ENCODE peak calls at places on chromosome 15, in five cellular contexts. K is cardiac muscle cell, O is Peyer's patch, T is astrocyte of the cerebellum, M is WERI-Rb-1. D is an unnamed sample.

GRCh38 chr15:67241132-67241855 is 13.2 kb downstream of the AAGAB start:
- DNase-seq in T (no peak), K (no peak), O (no peak), M (no peak), D (no peak)

GRCh38 chr15:88918738-88919137 is 5.6 kb upstream of the MFGE8 start:
- DNase-seq in O (no peak), M (no peak), K (no peak), T (peak), D (peak)

GRCh38 chr15:60695713-60696522 is 217.0 kb upstream of the ICE2 start:
- DNase-seq in O (no peak), K (no peak), T (no peak), M (no peak), D (no peak)

GRCh38 chr15:88509321-88509720 is 37.2 kb downstream of the DET1 start:
- DNase-seq in T (no peak), K (no peak), O (no peak), M (no peak), D (no peak)

GRCh38 chr15:75350601-75351331 is 3.9 kb downstream of the NEIL1 start:
- DNase-seq in O (no peak), K (no peak), M (no peak), T (no peak), D (no peak)

GRCh38 chr15:39358441-39359041 is 222.3 kb upstream of the THBS1 start:
- DNase-seq in T (no peak), O (no peak), M (no peak), K (peak), D (no peak)

GRCh38 chr15:36403351-36403750 is 176.1 kb upstream of the CDIN1 start:
- DNase-seq in O (no peak), K (no peak), M (peak), T (no peak), D (no peak)

GRCh38 chr15:78991476-78991875 is 46.6 kb upstream of the CTSH start:
- DNase-seq in T (no peak), K (no peak), M (no peak), O (peak), D (no peak)

GRCh38 chr15:45943255-45943654 is 308.4 kb downstream of the SQOR start:
- DNase-seq in M (no peak), O (no peak), T (no peak), K (no peak), D (no peak)

GRCh38 chr15:38300395-38300794 is 47.8 kb downstream of the SPRED1 start:
- DNase-seq in M (no peak), K (no peak), O (no peak), T (no peak), D (peak)

GRCh38 chr15:68285243-68285980 is 7.9 kb downstream of the FEM1B start:
- DNase-seq in K (no peak), O (no peak), M (no peak), T (no peak), D (no peak)

GRCh38 chr15:33460166-33460805 is 149.5 kb downstream of the RYR3 start:
- DNase-seq in K (peak), T (no peak), M (no peak), O (no peak), D (no peak)

GRCh38 chr15:66459818-66460615 is 37.5 kb downstream of the SNAPC5 start:
- DNase-seq in T (no peak), K (no peak), M (no peak), O (no peak), D (no peak)

GRCh38 chr15:31197497-31198414 is 96.2 kb upstream of the TRPM1 start:
- DNase-seq in M (peak), K (peak), O (peak), T (no peak), D (no peak)

GRCh38 chr15:93001881-93002280 is 87.1 kb downstream of the RGMA start:
- DNase-seq in K (no peak), M (no peak), T (no peak), O (no peak), D (no peak)

GRCh38 chr15:29920515-29920914 is 98.2 kb upstream of the TJP1 start:
- DNase-seq in M (no peak), K (no peak), O (peak), T (no peak), D (no peak)

GRCh38 chr15:48266029-48266428 is 59.9 kb downstream of the SLC12A1 start:
- DNase-seq in K (no peak), T (no peak), M (peak), O (no peak), D (no peak)

GRCh38 chr15:56869573-56869972 is 48.9 kb upstream of the TCF12 start:
- DNase-seq in K (peak), O (peak), T (no peak), M (peak), D (no peak)

GRCh38 chr15:48306639-48307038 is 24.6 kb upstream of the DUT start:
- DNase-seq in O (no peak), K (no peak), T (no peak), M (no peak), D (no peak)

GRCh38 chr15:48541659-48542334 is 103.7 kb downstream of the FBN1 start:
- DNase-seq in K (no peak), M (no peak), O (no peak), T (peak), D (no peak)

GRCh38 chr15:77983708-77984445 is 93.6 kb downstream of the TBC1D2B start:
- DNase-seq in T (no peak), M (peak), O (no peak), K (no peak), D (no peak)

GRCh38 chr15:88542342-88542733 is 4.1 kb downstream of the DET1 start:
- DNase-seq in O (no peak), M (no peak), K (peak), T (no peak), D (no peak)

GRCh38 chr15:58203537-58203936 is 65.4 kb downstream of the AQP9 start:
- DNase-seq in T (peak), M (no peak), K (no peak), O (no peak), D (peak)

GRCh38 chr15:93467327-93467726 is 378.3 kb upstream of the RGMA start:
- DNase-seq in M (peak), K (no peak), O (no peak), T (no peak), D (no peak)

GRCh38 chr15:91529534-91529933 is 324.0 kb upstream of the SLCO3A1 start:
- DNase-seq in O (no peak), T (no peak), K (no peak), M (no peak), D (no peak)

GRCh38 chr15:67690936-67691335 is 134.4 kb upstream of the SKOR1 start:
- DNase-seq in K (no peak), M (no peak), O (no peak), T (peak), D (peak)

GRCh38 chr15:95948371-95948770 is 382.1 kb upstream of the NR2F2 start:
- DNase-seq in K (peak), T (no peak), M (no peak), O (no peak), D (no peak)

GRCh38 chr15:100043069-100043641 is 298.6 kb downstream of the ADAMTS17 start:
- DNase-seq in T (peak), O (no peak), M (no peak), K (no peak), D (no peak)

GRCh38 chr15:68340711-68341671 is 63.4 kb downstream of the FEM1B start:
- DNase-seq in T (no peak), O (no peak), M (no peak), K (peak), D (no peak)

GRCh38 chr15:36579792-36580431 is 486 bp downstream of the CDIN1 start:
- DNase-seq in M (no peak), O (no peak), K (no peak), T (no peak), D (no peak)

GRCh38 chr15:55282284-55282833 is 7.3 kb downstream of the RAB27A start:
- DNase-seq in O (no peak), M (no peak), K (no peak), T (peak), D (no peak)

GRCh38 chr15:50109086-50109987 is 9.7 kb downstream of the ATP8B4 start:
- DNase-seq in T (peak), O (no peak), K (no peak), M (no peak), D (peak)

GRCh38 chr15:48358229-48358641 is 27.0 kb downstream of the DUT start:
- DNase-seq in O (no peak), M (no peak), T (peak), K (peak), D (no peak)

GRCh38 chr15:52493968-52494367 is 34.7 kb downstream of the MYO5A start:
- DNase-seq in T (no peak), M (no peak), K (no peak), O (no peak), D (no peak)

GRCh38 chr15:66800584-66801235 is 98.7 kb downstream of the SMAD6 start:
- DNase-seq in M (no peak), O (no peak), T (no peak), K (no peak), D (no peak)

GRCh38 chr15:82570721-82571519 is 30.7 kb upstream of the RPS17 start:
- DNase-seq in O (no peak), T (no peak), K (no peak), M (peak), D (no peak)

GRCh38 chr15:76904461-76905012 is 603 bp downstream of the SCAPER start:
- DNase-seq in M (peak), K (peak), T (no peak), O (no peak), D (no peak)

GRCh38 chr15:76903251-76903681 is 1.9 kb downstream of the SCAPER start:
- DNase-seq in T (no peak), M (peak), O (no peak), K (peak), D (no peak)

GRCh38 chr15:76901965-76902364 is 3.2 kb downstream of the SCAPER start:
- DNase-seq in T (no peak), O (no peak), M (no peak), K (no peak), D (no peak)

GRCh38 chr15:76905013-76905839 is at the start of gene SCAPER:
- DNase-seq in M (peak), O (peak), K (peak), T (peak), D (no peak)

GRCh38 chr15:76905855-76906254 is 715 bp upstream of the SCAPER start:
- DNase-seq in T (no peak), O (no peak), K (peak), M (peak), D (no peak)
- H3K4me3 ChIP-seq in T (peak), O (peak), K (no peak), M (peak), D (peak)

GRCh38 chr15:90213123-90213817 is 12.1 kb downstream of the SEMA4B start:
- DNase-seq in O (peak), T (no peak), M (peak), K (peak), D (no peak)
- H3K4me3 ChIP-seq in O (no peak), T (no peak), M (no peak), K (no peak), D (no peak)

GRCh38 chr15:70503073-70503745 is 260.1 kb downstream of the UACA start:
- DNase-seq in M (no peak), O (no peak), T (no peak), K (no peak), D (no peak)

GRCh38 chr15:70504988-70505387 is 258.4 kb downstream of the UACA start:
- DNase-seq in M (no peak), K (no peak), T (no peak), O (no peak), D (no peak)

GRCh38 chr15:70503798-70504304 is 259.5 kb downstream of the UACA start:
- DNase-seq in O (no peak), K (no peak), M (no peak), T (no peak), D (no peak)

GRCh38 chr15:70505411-70505919 is 257.9 kb downstream of the UACA start:
- DNase-seq in M (no peak), K (no peak), T (peak), O (no peak), D (no peak)

GRCh38 chr15:70504305-70504951 is 258.9 kb downstream of the UACA start:
- DNase-seq in O (no peak), T (no peak), K (no peak), M (peak), D (no peak)
- H3K4me3 ChIP-seq in O (no peak), T (no peak), K (no peak), M (no peak), D (no peak)

DNA sequence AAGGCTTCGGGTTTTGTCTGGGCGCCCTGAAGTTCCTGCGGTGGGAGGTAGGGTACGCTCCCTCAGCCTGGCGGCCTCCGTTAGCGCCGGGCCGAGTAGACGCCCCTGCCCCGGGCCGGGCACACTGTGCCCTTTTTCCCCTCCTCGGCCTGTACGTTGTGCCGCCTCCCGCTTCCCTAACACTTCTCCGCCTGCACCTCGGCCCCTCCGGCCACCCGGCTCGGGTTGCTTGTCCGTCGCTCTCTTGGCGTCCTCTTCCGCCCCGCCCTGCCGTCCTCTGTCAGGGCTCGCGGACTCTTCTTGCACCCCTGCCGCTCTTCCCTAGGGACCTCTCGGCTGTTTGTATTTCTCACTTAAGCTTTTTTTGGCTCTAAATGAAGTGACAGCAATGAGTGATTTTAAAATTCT is 384 bp downstream of the KNL1 start:
- DNase-seq in O (peak), T (no peak), M (peak), K (peak), D (no peak)
- H3K4me3 ChIP-seq in O (peak), T (peak), M (peak), K (peak), D (peak)

GRCh38 chr15:72173401-72173800 is 24.2 kb downstream of the GRAMD2A start:
- DNase-seq in M (no peak), O (no peak), T (no peak), K (no peak), D (no peak)
- H3K4me3 ChIP-seq in M (no peak), O (no peak), T (no peak), K (no peak), D (no peak)

DNA sequence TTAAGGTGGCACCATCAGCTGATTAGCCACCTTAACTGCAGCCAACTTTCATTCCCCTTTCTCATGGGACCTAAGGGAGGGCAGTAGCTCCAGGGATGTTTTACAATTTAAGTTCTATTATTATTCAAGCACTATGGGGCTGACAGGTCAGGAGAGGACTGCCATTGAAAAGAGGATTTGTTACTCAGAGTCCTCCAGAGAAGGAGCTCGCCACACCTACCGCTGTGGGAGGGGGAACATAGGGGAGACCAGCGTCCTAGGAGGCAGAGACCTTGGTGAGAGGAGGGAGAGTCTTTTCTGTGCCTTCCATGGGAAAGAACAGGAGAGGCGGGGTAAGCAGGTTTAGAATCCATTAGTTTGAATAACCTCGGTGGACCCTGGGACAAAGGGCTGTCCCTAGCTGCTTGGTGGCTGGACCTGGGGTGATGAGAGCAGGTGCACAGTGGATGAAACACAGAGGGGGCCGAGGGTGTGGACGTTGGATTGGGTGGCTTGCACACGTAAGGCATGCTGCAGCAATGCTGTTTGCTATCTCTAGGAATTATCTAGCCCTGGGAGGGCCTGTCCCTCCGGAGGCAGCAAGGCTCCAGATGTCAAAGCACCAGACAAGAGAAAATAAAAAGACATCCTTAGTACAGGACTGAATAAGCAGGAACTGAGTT is 14.2 kb downstream of the ATP10A start:
- DNase-seq in M (no peak), O (no peak), T (no peak), K (no peak), D (no peak)
- H3K4me3 ChIP-seq in M (no peak), O (no peak), T (no peak), K (no peak), D (peak)

GRCh38 chr15:85579957-85580694 is 199.7 kb downstream of the AKAP13 start:
- DNase-seq in K (no peak), O (peak), M (no peak), T (no peak), D (no peak)
- H3K4me3 ChIP-seq in K (no peak), O (peak), M (no peak), T (no peak), D (no peak)

D was measured in AG04449.